ENCODE peak calls at places on chromosomes 4 and X, in five cellular contexts. One of them, this sample, is unnamed.

GRCh38 chrX:124348152-124348551 is 1.8 kb downstream of the SH2D1A start:
- DNase-seq in H1: no peak
- DNase-seq in mesenchymal stem cell: no peak
- DNase-seq in H9: no peak
- DNase-seq in neuronal stem cell: no peak
- DNase-seq in this sample: no peak

GRCh38 chr4:17760602-17761001 is 20.8 kb downstream of the FAM184B start:
- DNase-seq in mesenchymal stem cell: no peak
- DNase-seq in neuronal stem cell: no peak
- DNase-seq in H1: no peak
- DNase-seq in H9: no peak
- DNase-seq in this sample: peak

GRCh38 chr4:3371581-3372001 is 70.2 kb upstream of the HGFAC start:
- DNase-seq in neuronal stem cell: no peak
- DNase-seq in mesenchymal stem cell: peak
- DNase-seq in H1: peak
- DNase-seq in H9: no peak
- DNase-seq in this sample: peak

GRCh38 chr4:103915224-103915869 is 195.6 kb upstream of the TACR3 start:
- DNase-seq in H1: no peak
- DNase-seq in H9: no peak
- DNase-seq in neuronal stem cell: no peak
- DNase-seq in mesenchymal stem cell: peak
- DNase-seq in this sample: peak

GRCh38 chrX:51420610-51421009 is 75.8 kb downstream of the NUDT11 start:
- DNase-seq in H9: no peak
- DNase-seq in mesenchymal stem cell: peak
- DNase-seq in neuronal stem cell: peak
- DNase-seq in H1: no peak
- DNase-seq in this sample: peak

GRCh38 chr4:174222266-174222872 is 61.1 kb downstream of the FBXO8 start:
- DNase-seq in H1: no peak
- DNase-seq in neuronal stem cell: peak
- DNase-seq in H9: no peak
- DNase-seq in mesenchymal stem cell: peak
- DNase-seq in this sample: peak

GRCh38 chr4:89836897-89837384 is at the start of gene SNCA:
- DNase-seq in neuronal stem cell: no peak
- DNase-seq in H9: peak
- DNase-seq in mesenchymal stem cell: peak
- DNase-seq in H1: peak
- DNase-seq in this sample: peak

GRCh38 chr4:174036563-174036962 is 246.9 kb downstream of the FBXO8 start:
- DNase-seq in H9: no peak
- DNase-seq in H1: no peak
- DNase-seq in neuronal stem cell: no peak
- DNase-seq in mesenchymal stem cell: no peak
- DNase-seq in this sample: no peak

GRCh38 chr4:7375427-7375826 is 59.3 kb downstream of the PSAPL1 start:
- DNase-seq in H9: no peak
- DNase-seq in neuronal stem cell: no peak
- DNase-seq in mesenchymal stem cell: no peak
- DNase-seq in H1: no peak
- DNase-seq in this sample: no peak

GRCh38 chr4:186844059-186844681 is 120.5 kb upstream of the FAT1 start:
- DNase-seq in H1: no peak
- DNase-seq in mesenchymal stem cell: peak
- DNase-seq in neuronal stem cell: peak
- DNase-seq in H9: no peak
- DNase-seq in this sample: peak

GRCh38 chrX:52263417-52263816 is 78.7 kb downstream of the MAGED4 start:
- DNase-seq in neuronal stem cell: no peak
- DNase-seq in mesenchymal stem cell: no peak
- DNase-seq in H1: no peak
- DNase-seq in H9: no peak
- DNase-seq in this sample: no peak

GRCh38 chr4:67912051-67912450 is 28.2 kb upstream of the TMPRSS11D start:
- DNase-seq in H1: no peak
- DNase-seq in mesenchymal stem cell: no peak
- DNase-seq in neuronal stem cell: no peak
- DNase-seq in H9: no peak
- DNase-seq in this sample: no peak
- H3K18ac ChIP-seq in H1: no peak
- H3K18ac ChIP-seq in mesenchymal stem cell: no peak
- H3K18ac ChIP-seq in neuronal stem cell: no peak
- H3K18ac ChIP-seq in H9: no peak
- H3K18ac ChIP-seq in this sample: no peak

DNA sequence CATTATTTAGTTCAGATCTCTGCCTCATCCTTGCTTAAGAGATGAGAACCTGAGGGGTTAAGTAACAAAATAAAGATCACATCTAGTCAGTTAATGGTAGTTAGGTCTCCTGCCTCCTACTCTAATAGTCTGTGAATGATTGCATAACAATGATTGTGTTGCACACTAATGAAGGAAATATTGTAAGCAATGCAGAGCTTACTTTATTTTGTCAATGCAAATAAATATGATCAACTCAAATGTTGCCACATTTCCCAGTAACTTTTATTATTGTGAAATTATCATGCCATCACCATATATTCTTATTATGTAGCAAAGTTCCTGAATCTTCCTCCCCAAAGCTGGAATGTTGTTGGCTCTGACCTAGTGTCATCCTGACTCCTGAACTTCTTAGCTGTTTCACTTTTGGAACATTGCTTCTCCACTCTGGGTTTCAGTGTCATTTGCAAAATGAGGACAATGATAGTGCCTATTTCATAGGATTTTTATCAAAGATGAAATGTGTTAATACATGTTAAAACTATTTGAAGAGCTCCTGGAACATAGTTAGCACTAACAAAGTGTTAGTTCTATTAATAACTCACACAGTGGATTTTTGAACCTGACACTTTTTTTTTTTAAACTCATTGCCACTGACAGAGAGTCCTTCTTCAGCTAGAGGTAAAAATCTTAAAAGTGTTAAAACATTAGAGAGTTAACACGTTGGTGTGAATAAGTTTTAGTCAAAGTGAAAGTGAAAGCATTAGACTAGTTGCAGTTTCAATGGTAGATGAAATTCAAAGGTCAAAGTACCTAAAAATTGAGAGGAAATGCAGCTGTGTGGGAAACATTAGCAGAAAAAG is 17.2 kb upstream of the GABRA4 start:
- DNase-seq in mesenchymal stem cell: no peak
- DNase-seq in H1: no peak
- DNase-seq in neuronal stem cell: no peak
- DNase-seq in H9: no peak
- DNase-seq in this sample: no peak
- H3K18ac ChIP-seq in mesenchymal stem cell: no peak
- H3K18ac ChIP-seq in H1: no peak
- H3K18ac ChIP-seq in neuronal stem cell: no peak
- H3K18ac ChIP-seq in H9: no peak
- H3K18ac ChIP-seq in this sample: no peak

DNA sequence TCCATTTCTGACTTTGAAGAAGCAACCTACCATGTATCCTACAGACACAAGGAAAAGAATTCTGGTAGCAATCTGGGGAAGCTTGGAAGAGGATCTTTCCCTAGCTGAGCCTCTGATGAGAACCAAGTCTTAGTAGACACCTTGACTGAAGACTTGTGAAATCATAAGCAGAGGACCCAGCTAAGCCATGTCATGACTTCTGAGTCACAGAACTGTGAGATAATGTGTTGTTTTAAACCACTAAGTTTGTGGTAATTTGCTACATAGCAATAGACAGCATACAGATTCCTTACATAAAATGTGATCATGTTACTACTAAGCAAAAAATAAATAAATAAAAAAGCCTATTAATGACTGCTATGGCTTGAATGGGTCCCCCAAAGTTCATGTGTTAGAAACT is 71.3 kb upstream of the ANKRD50 start:
- DNase-seq in H9: no peak
- DNase-seq in H1: no peak
- DNase-seq in neuronal stem cell: no peak
- DNase-seq in mesenchymal stem cell: peak
- DNase-seq in this sample: no peak
- H3K18ac ChIP-seq in H9: no peak
- H3K18ac ChIP-seq in H1: no peak
- H3K18ac ChIP-seq in neuronal stem cell: no peak
- H3K18ac ChIP-seq in mesenchymal stem cell: no peak
- H3K18ac ChIP-seq in this sample: no peak

DNA sequence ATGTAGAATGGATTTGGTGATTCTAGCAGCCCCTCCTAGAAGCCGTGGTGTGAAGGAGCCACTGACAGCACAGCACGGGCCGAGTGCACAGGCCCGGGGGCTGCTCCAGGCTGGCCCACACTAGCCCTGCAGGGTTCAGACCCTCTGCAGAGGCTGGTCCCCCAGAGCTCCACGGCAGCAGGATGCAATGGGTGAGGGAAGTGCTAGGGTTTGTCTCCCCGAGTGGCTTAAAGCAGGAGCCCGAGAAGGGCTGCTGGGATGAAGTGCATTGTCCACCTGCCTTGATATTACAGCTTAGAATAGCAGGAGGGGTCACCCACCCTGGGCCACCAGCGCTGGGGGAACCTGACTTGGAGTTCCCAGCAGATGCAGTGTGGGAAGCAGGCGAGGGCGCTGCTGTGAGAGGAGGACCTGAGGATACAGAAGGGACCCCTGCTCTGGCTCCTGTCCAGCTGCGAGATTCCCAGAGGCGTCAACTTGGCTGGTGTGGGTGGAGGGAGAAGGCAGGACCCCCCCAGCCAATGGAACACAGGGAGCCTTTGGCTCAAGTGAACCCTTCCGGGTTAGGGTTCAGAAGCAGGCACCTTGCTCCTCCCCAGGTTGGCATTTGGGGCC is 30.0 kb downstream of the WDR1 start:
- DNase-seq in H1: no peak
- DNase-seq in mesenchymal stem cell: no peak
- DNase-seq in H9: no peak
- DNase-seq in neuronal stem cell: no peak
- DNase-seq in this sample: no peak
- H3K18ac ChIP-seq in H1: no peak
- H3K18ac ChIP-seq in mesenchymal stem cell: no peak
- H3K18ac ChIP-seq in H9: no peak
- H3K18ac ChIP-seq in neuronal stem cell: no peak
- H3K18ac ChIP-seq in this sample: no peak

GRCh38 chr4:122873146-122873545 is 46.5 kb downstream of the FGF2 start:
- DNase-seq in mesenchymal stem cell: no peak
- DNase-seq in H1: no peak
- DNase-seq in neuronal stem cell: no peak
- DNase-seq in H9: no peak
- DNase-seq in this sample: no peak

GRCh38 chr4:122875949-122876348 is 46.4 kb downstream of the NUDT6 start:
- DNase-seq in H1: no peak
- DNase-seq in H9: no peak
- DNase-seq in mesenchymal stem cell: no peak
- DNase-seq in neuronal stem cell: no peak
- DNase-seq in this sample: no peak

GRCh38 chr4:122873752-122874151 is 47.1 kb downstream of the FGF2 start:
- DNase-seq in mesenchymal stem cell: peak
- DNase-seq in H9: no peak
- DNase-seq in H1: no peak
- DNase-seq in neuronal stem cell: no peak
- DNase-seq in this sample: no peak

GRCh38 chr4:122876456-122876855 is 45.9 kb downstream of the NUDT6 start:
- DNase-seq in H1: no peak
- DNase-seq in neuronal stem cell: no peak
- DNase-seq in mesenchymal stem cell: no peak
- DNase-seq in H9: no peak
- DNase-seq in this sample: no peak

DNA sequence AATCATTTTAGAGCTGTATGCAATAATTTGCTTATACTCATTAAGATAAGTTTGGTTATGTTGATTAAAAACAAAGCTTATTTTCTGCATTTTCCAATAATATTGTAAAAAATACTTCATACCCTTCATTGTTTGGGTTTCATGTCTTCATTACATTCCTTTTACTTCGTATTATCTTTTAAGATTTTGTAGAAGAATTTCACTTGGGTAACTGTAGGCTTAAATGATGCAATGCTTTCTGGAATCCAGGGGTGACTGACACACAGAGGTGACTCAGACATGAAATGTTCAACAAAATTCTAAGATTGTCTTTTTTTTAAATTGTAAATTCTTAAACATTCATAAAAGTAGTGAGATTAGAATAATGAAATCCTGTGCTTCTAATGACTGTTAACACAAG is 47.6 kb downstream of the FGF2 start:
- DNase-seq in H1: no peak
- DNase-seq in neuronal stem cell: no peak
- DNase-seq in mesenchymal stem cell: peak
- DNase-seq in H9: no peak
- DNase-seq in this sample: peak
- H3K18ac ChIP-seq in H1: no peak
- H3K18ac ChIP-seq in neuronal stem cell: no peak
- H3K18ac ChIP-seq in mesenchymal stem cell: no peak
- H3K18ac ChIP-seq in H9: no peak
- H3K18ac ChIP-seq in this sample: no peak